ENCODE peak calls at places on chromosome 14, in eight cellular contexts. X is stimulated activated CD4-positive, alpha-beta T cell treated with anti-CD3 and anti-CD28 coated beads, Interleukin-15, amount 100 ng/mL, for 24 hours; T is stimulated activated naive CD4-positive, alpha-beta T cell; Q is AG08395; K is left ventricle myocardium superior; C is globus pallidus; Z is NCI-H748 treated with DMSO at 0.1 percent for 48 hours; J is NCI-H345. E is an unnamed sample.

GRCh38 chr14:55097894-55098560 is 31.0 kb upstream of the LGALS3 start:
- DNase-seq in X (peak), T (no peak), Q (no peak), K (no peak), C (peak), Z (no peak), J (no peak), E (no peak)

GRCh38 chr14:103483600-103483999 is 39.0 kb downstream of the CKB start:
- DNase-seq in X (no peak), T (no peak), Q (peak), K (no peak), C (no peak), Z (no peak), J (no peak), E (peak)

GRCh38 chr14:59897757-59898383 is 22.1 kb upstream of the LRRC9 start:
- DNase-seq in X (peak), T (no peak), Q (no peak), K (no peak), C (peak), Z (peak), J (peak), E (no peak)

GRCh38 chr14:75191100-75191499 is 14.7 kb upstream of the TMED10 start:
- DNase-seq in X (no peak), T (no peak), Q (no peak), K (peak), C (no peak), Z (no peak), J (no peak), E (no peak)

GRCh38 chr14:83764656-83765055 is 1765.3 kb upstream of the FLRT2 start:
- DNase-seq in X (no peak), T (no peak), Q (no peak), K (no peak), C (no peak), Z (no peak), J (no peak), E (no peak)

GRCh38 chr14:68638817-68639517 is 153.9 kb downstream of the ZFP36L1 start:
- DNase-seq in X (no peak), T (no peak), Q (no peak), K (no peak), C (no peak), Z (no peak), J (no peak), E (no peak)

GRCh38 chr14:59407246-59407615 is 57.9 kb downstream of the GPR135 start:
- DNase-seq in X (no peak), T (no peak), Q (peak), K (no peak), C (no peak), Z (no peak), J (no peak), E (no peak)

GRCh38 chr14:88424573-88424972 is 39.1 kb downstream of the SPATA7 start:
- DNase-seq in X (no peak), T (no peak), Q (peak), K (no peak), C (no peak), Z (no peak), J (no peak), E (no peak)

GRCh38 chr14:56972948-56973347 is 162.7 kb upstream of the OTX2 start:
- DNase-seq in X (no peak), T (no peak), Q (no peak), K (no peak), C (no peak), Z (no peak), J (no peak), E (no peak)

GRCh38 chr14:100708349-100709217 is 18.1 kb upstream of the DLK1 start:
- DNase-seq in X (no peak), T (no peak), Q (no peak), K (peak), C (no peak), Z (peak), J (peak), E (no peak)

GRCh38 chr14:94135476-94135875 is 6.1 kb upstream of the IFI27L2 start:
- DNase-seq in X (no peak), T (no peak), Q (no peak), K (no peak), C (no peak), Z (no peak), J (no peak), E (no peak)

GRCh38 chr14:98819132-98819866 is 452.7 kb downstream of the BCL11B start:
- DNase-seq in X (no peak), T (no peak), Q (no peak), K (no peak), C (no peak), Z (peak), J (peak), E (no peak)

GRCh38 chr14:65961004-65961403 is 525.2 kb upstream of the CCDC196 start:
- DNase-seq in X (peak), T (peak), Q (peak), K (peak), C (peak), Z (peak), J (peak), E (no peak)

GRCh38 chr14:32010561-32011188 is 66.4 kb upstream of the ARHGAP5 start:
- DNase-seq in X (no peak), T (no peak), Q (peak), K (no peak), C (no peak), Z (no peak), J (no peak), E (no peak)

GRCh38 chr14:30840086-30840779 is 34.1 kb upstream of the COCH start:
- DNase-seq in X (no peak), T (no peak), Q (no peak), K (no peak), C (no peak), Z (no peak), J (no peak), E (no peak)

GRCh38 chr14:102982852-102983470 is 60.5 kb downstream of the AMN start:
- DNase-seq in X (no peak), T (no peak), Q (no peak), K (no peak), C (no peak), Z (no peak), J (no peak), E (no peak)

GRCh38 chr14:101506211-101506920 is 54.9 kb upstream of the DIO3 start:
- DNase-seq in X (no peak), T (no peak), Q (no peak), K (no peak), C (no peak), Z (no peak), J (no peak), E (no peak)

GRCh38 chr14:77642407-77642806 is 26.0 kb upstream of the SPTLC2 start:
- DNase-seq in X (no peak), T (no peak), Q (no peak), K (no peak), C (no peak), Z (no peak), J (no peak), E (no peak)

GRCh38 chr14:54535126-54535525 is 25.4 kb downstream of the CGRRF1 start:
- DNase-seq in X (no peak), T (no peak), Q (no peak), K (no peak), C (no peak), Z (no peak), J (no peak), E (no peak)